ENCODE peak calls at places on chromosomes 1 and 21, in five cellular contexts. R, Q, D, F and N are unnamed samples.

GRCh38 chr1:92795166-92795565 is 10.3 kb upstream of the EVI5 start:
- DNase-seq in R (no peak), Q (no peak), D (no peak), F (peak), N (no peak)

GRCh38 chr1:198657550-198658064 is 18.8 kb downstream of the PTPRC start:
- DNase-seq in R (no peak), Q (peak), D (no peak), F (peak), N (no peak)

GRCh38 chr1:168960595-168960994 is 145.9 kb upstream of the ATP1B1 start:
- DNase-seq in R (no peak), Q (no peak), D (peak), F (no peak), N (no peak)

GRCh38 chr1:24903560-24903954 is 26.5 kb downstream of the RUNX3 start:
- DNase-seq in R (no peak), Q (no peak), D (no peak), F (no peak), N (no peak)

GRCh38 chr21:27077501-27077900 is 110.6 kb upstream of the ADAMTS5 start:
- DNase-seq in R (no peak), Q (no peak), D (no peak), F (no peak), N (no peak)

GRCh38 chr1:195908121-195908520 is 700.1 kb downstream of the KCNT2 start:
- DNase-seq in R (no peak), Q (no peak), D (no peak), F (no peak), N (no peak)

GRCh38 chr1:89910780-89911179 is 84.1 kb upstream of the ZNF326 start:
- DNase-seq in R (no peak), Q (no peak), D (no peak), F (peak), N (no peak)

GRCh38 chr1:2910211-2910610 is 108.7 kb upstream of the TTC34 start:
- DNase-seq in R (no peak), Q (no peak), D (no peak), F (no peak), N (no peak)

GRCh38 chr1:151846062-151846568 is 6.5 kb upstream of the C2CD4D start:
- DNase-seq in R (no peak), Q (no peak), D (no peak), F (peak), N (no peak)

GRCh38 chr1:120954736-120955135 is 65.2 kb downstream of the PPIAL4A start:
- DNase-seq in R (no peak), Q (no peak), D (no peak), F (no peak), N (no peak)

GRCh38 chr1:11388617-11389016 is 90.3 kb upstream of the DISP3 start:
- DNase-seq in R (no peak), Q (peak), D (peak), F (no peak), N (no peak)

GRCh38 chr1:45047032-45047431 is 35.0 kb downstream of the UROD start:
- DNase-seq in R (no peak), Q (no peak), D (no peak), F (no peak), N (no peak)

GRCh38 chr21:45084881-45085536 is 10.6 kb downstream of the ADARB1 start:
- DNase-seq in R (no peak), Q (no peak), D (no peak), F (no peak), N (no peak)

GRCh38 chr1:203507227-203507626 is 13.3 kb downstream of the OPTC start:
- DNase-seq in R (no peak), Q (no peak), D (no peak), F (peak), N (no peak)

GRCh38 chr1:7007902-7008301 is 222.6 kb downstream of the CAMTA1 start:
- DNase-seq in R (no peak), Q (no peak), D (no peak), F (no peak), N (no peak)

GRCh38 chr1:23718482-23718881 is 24.8 kb upstream of the ELOA start:
- DNase-seq in R (peak), Q (no peak), D (peak), F (peak), N (no peak)

GRCh38 chr1:96992871-96993270 is 271.3 kb downstream of the PTBP2 start:
- DNase-seq in R (no peak), Q (no peak), D (no peak), F (no peak), N (no peak)

GRCh38 chr1:207140536-207140935 is 36.5 kb downstream of the C4BPA start:
- DNase-seq in R (no peak), Q (no peak), D (no peak), F (no peak), N (no peak)

GRCh38 chr1:24293392-24294227 is 25.5 kb upstream of the GRHL3 start:
- DNase-seq in R (peak), Q (no peak), D (no peak), F (no peak), N (no peak)

GRCh38 chr21:32543975-32544374 is 41.3 kb downstream of the TCP10L start:
- DNase-seq in R (no peak), Q (no peak), D (no peak), F (no peak), N (no peak)

GRCh38 chr1:232413674-232414073 is 216.3 kb downstream of the SIPA1L2 start:
- DNase-seq in R (no peak), Q (no peak), D (no peak), F (no peak), N (no peak)

GRCh38 chr1:30888391-30888790 is 20.2 kb downstream of the SDC3 start:
- DNase-seq in R (no peak), Q (no peak), D (no peak), F (peak), N (no peak)

GRCh38 chr21:45073301-45074047 is 906 bp upstream of the ADARB1 start:
- DNase-seq in R (no peak), Q (peak), D (no peak), F (no peak), N (no peak)

GRCh38 chr1:84141177-84142003 is 2.7 kb upstream of the PRKACB start:
- DNase-seq in R (peak), Q (peak), D (no peak), F (no peak), N (no peak)

GRCh38 chr21:34545079-34545884 is 33.3 kb upstream of the KCNE1 start:
- DNase-seq in R (no peak), Q (no peak), D (peak), F (peak), N (no peak)

GRCh38 chr1:151975311-151976014 is 18.2 kb downstream of the S100A10 start:
- DNase-seq in R (no peak), Q (no peak), D (no peak), F (no peak), N (no peak)

GRCh38 chr1:226710501-226710900 is 28.6 kb downstream of the ITPKB start:
- DNase-seq in R (no peak), Q (no peak), D (no peak), F (no peak), N (no peak)

GRCh38 chr1:240658312-240658975 is 46.5 kb upstream of the GREM2 start:
- DNase-seq in R (no peak), Q (no peak), D (no peak), F (peak), N (no peak)

GRCh38 chr1:213070399-213070798 is 19.4 kb downstream of the RPS6KC1 start:
- DNase-seq in R (peak), Q (no peak), D (peak), F (peak), N (no peak)

GRCh38 chr1:15370781-15371467 is 38.8 kb upstream of the EFHD2 start:
- DNase-seq in R (no peak), Q (no peak), D (peak), F (peak), N (no peak)

GRCh38 chr1:157240495-157241184 is 102.4 kb upstream of the ETV3 start:
- DNase-seq in R (no peak), Q (no peak), D (no peak), F (no peak), N (no peak)

GRCh38 chr1:223825767-223826461 is 19.8 kb downstream of the TP53BP2 start:
- DNase-seq in R (no peak), Q (no peak), D (no peak), F (no peak), N (no peak)

GRCh38 chr1:48794815-48795214 is 18.1 kb upstream of the BEND5 start:
- DNase-seq in R (no peak), Q (no peak), D (no peak), F (no peak), N (no peak)

GRCh38 chr1:41532206-41532975 is 47.9 kb upstream of the EDN2 start:
- DNase-seq in R (no peak), Q (no peak), D (no peak), F (no peak), N (no peak)

GRCh38 chr1:170823120-170823519 is 112.2 kb upstream of the MROH9 start:
- DNase-seq in R (no peak), Q (no peak), D (no peak), F (no peak), N (no peak)

GRCh38 chr1:69645477-69645876 is 77.8 kb downstream of the LRRC7 start:
- DNase-seq in R (no peak), Q (no peak), D (no peak), F (no peak), N (no peak)

GRCh38 chr1:32623775-32624174 is 26.6 kb downstream of the ZBTB8OS start:
- DNase-seq in R (no peak), Q (no peak), D (no peak), F (no peak), N (no peak)